ENCODE peak calls at places on chromosomes 1 and 21, in five cellular contexts. One of them, this sample, is unnamed.

GRCh38 chr21:43899307-43900077 is 34.5 kb downstream of the AGPAT3 start:
- DNase-seq in IMR-90: no peak
- DNase-seq in H1: no peak
- DNase-seq in neuronal stem cell: no peak
- DNase-seq in H9: no peak
- DNase-seq in this sample: no peak

GRCh38 chr1:2412773-2413494 is 570 bp upstream of the PEX10 start:
- DNase-seq in H1: no peak
- DNase-seq in neuronal stem cell: no peak
- DNase-seq in IMR-90: peak
- DNase-seq in H9: no peak
- DNase-seq in this sample: peak

GRCh38 chr1:231925864-231926263 is 299.3 kb downstream of the DISC1 start:
- DNase-seq in neuronal stem cell: no peak
- DNase-seq in IMR-90: no peak
- DNase-seq in H9: no peak
- DNase-seq in H1: no peak
- DNase-seq in this sample: no peak

GRCh38 chr1:32695098-32695904 is 7.3 kb downstream of the SYNC start:
- DNase-seq in H9: no peak
- DNase-seq in IMR-90: peak
- DNase-seq in neuronal stem cell: no peak
- DNase-seq in H1: no peak
- DNase-seq in this sample: peak

GRCh38 chr1:91623020-91623419 is 122.4 kb downstream of the CDC7 start:
- DNase-seq in IMR-90: no peak
- DNase-seq in H9: no peak
- DNase-seq in neuronal stem cell: no peak
- DNase-seq in H1: no peak
- DNase-seq in this sample: no peak

GRCh38 chr1:9542425-9542824 is 3.2 kb downstream of the SLC25A33 start:
- DNase-seq in H9: no peak
- DNase-seq in IMR-90: peak
- DNase-seq in H1: no peak
- DNase-seq in neuronal stem cell: no peak
- DNase-seq in this sample: peak

GRCh38 chr1:30322859-30323257 is 400.5 kb downstream of the MATN1 start:
- DNase-seq in H1: peak
- DNase-seq in IMR-90: no peak
- DNase-seq in neuronal stem cell: no peak
- DNase-seq in H9: peak
- DNase-seq in this sample: no peak

GRCh38 chr1:95281781-95282495 is 47.9 kb downstream of the RWDD3 start:
- DNase-seq in H9: no peak
- DNase-seq in IMR-90: no peak
- DNase-seq in H1: no peak
- DNase-seq in neuronal stem cell: no peak
- DNase-seq in this sample: no peak

GRCh38 chr1:2113620-2114135 is 63.5 kb downstream of the PRKCZ start:
- DNase-seq in H9: no peak
- DNase-seq in neuronal stem cell: no peak
- DNase-seq in IMR-90: no peak
- DNase-seq in H1: no peak
- DNase-seq in this sample: no peak

GRCh38 chr1:248804771-248805681 is 20.7 kb downstream of the SH3BP5L start:
- DNase-seq in neuronal stem cell: no peak
- DNase-seq in H1: no peak
- DNase-seq in IMR-90: no peak
- DNase-seq in H9: no peak
- DNase-seq in this sample: no peak

GRCh38 chr1:18668750-18669404 is 38.2 kb downstream of the PAX7 start:
- DNase-seq in H1: no peak
- DNase-seq in IMR-90: no peak
- DNase-seq in H9: no peak
- DNase-seq in neuronal stem cell: no peak
- DNase-seq in this sample: no peak

GRCh38 chr1:189899686-189900495 is 577.8 kb downstream of the BRINP3 start:
- DNase-seq in neuronal stem cell: peak
- DNase-seq in H9: peak
- DNase-seq in IMR-90: no peak
- DNase-seq in H1: no peak
- DNase-seq in this sample: no peak

GRCh38 chr1:200082329-200082728 is 54.8 kb downstream of the NR5A2 start:
- DNase-seq in IMR-90: peak
- DNase-seq in H9: no peak
- DNase-seq in neuronal stem cell: no peak
- DNase-seq in H1: no peak
- DNase-seq in this sample: no peak

GRCh38 chr21:45994086-45994661 is 12.6 kb downstream of the COL6A1 start:
- DNase-seq in H9: no peak
- DNase-seq in neuronal stem cell: no peak
- DNase-seq in IMR-90: no peak
- DNase-seq in H1: no peak
- DNase-seq in this sample: no peak

GRCh38 chr1:225776294-225776693 is 1.3 kb upstream of the SRP9 start:
- DNase-seq in neuronal stem cell: no peak
- DNase-seq in H9: no peak
- DNase-seq in IMR-90: no peak
- DNase-seq in H1: no peak
- DNase-seq in this sample: no peak

GRCh38 chr1:229410692-229411433 is 23.0 kb downstream of the ACTA1 start:
- DNase-seq in H1: no peak
- DNase-seq in H9: peak
- DNase-seq in IMR-90: peak
- DNase-seq in neuronal stem cell: no peak
- DNase-seq in this sample: peak

GRCh38 chr1:84078824-84079167 is 65.3 kb upstream of the PRKACB start:
- DNase-seq in IMR-90: no peak
- DNase-seq in H9: no peak
- DNase-seq in H1: no peak
- DNase-seq in neuronal stem cell: no peak
- DNase-seq in this sample: no peak

GRCh38 chr21:18114735-18115134 is 129.9 kb upstream of the CHODL start:
- DNase-seq in H1: no peak
- DNase-seq in neuronal stem cell: no peak
- DNase-seq in H9: no peak
- DNase-seq in IMR-90: no peak
- DNase-seq in this sample: peak

GRCh38 chr21:35254752-35255138 is 205.6 kb upstream of the RUNX1 start:
- DNase-seq in IMR-90: no peak
- DNase-seq in neuronal stem cell: no peak
- DNase-seq in H1: no peak
- DNase-seq in H9: no peak
- DNase-seq in this sample: no peak

GRCh38 chr1:181089017-181089776 is 697 bp downstream of the IER5 start:
- DNase-seq in IMR-90: no peak
- DNase-seq in neuronal stem cell: no peak
- DNase-seq in H9: no peak
- DNase-seq in H1: no peak
- DNase-seq in this sample: no peak

GRCh38 chr1:173470608-173471007 is 6.5 kb upstream of the PRDX6 start:
- DNase-seq in neuronal stem cell: no peak
- DNase-seq in IMR-90: no peak
- DNase-seq in H9: no peak
- DNase-seq in H1: no peak
- DNase-seq in this sample: no peak

GRCh38 chr1:26471201-26471497 is 1.1 kb upstream of the HMGN2 start:
- DNase-seq in H1: no peak
- DNase-seq in neuronal stem cell: no peak
- DNase-seq in IMR-90: no peak
- DNase-seq in H9: no peak
- DNase-seq in this sample: no peak

GRCh38 chr1:245856944-245857531 is 650.0 kb downstream of the SMYD3 start:
- DNase-seq in neuronal stem cell: no peak
- DNase-seq in IMR-90: peak
- DNase-seq in H1: no peak
- DNase-seq in H9: no peak
- DNase-seq in this sample: peak

GRCh38 chr1:203351037-203351625 is at the start of gene FMOD:
- DNase-seq in H9: peak
- DNase-seq in IMR-90: peak
- DNase-seq in H1: no peak
- DNase-seq in neuronal stem cell: no peak
- DNase-seq in this sample: peak

GRCh38 chr21:41828884-41829360 is 50.2 kb downstream of the PRDM15 start:
- DNase-seq in IMR-90: no peak
- DNase-seq in neuronal stem cell: no peak
- DNase-seq in H1: no peak
- DNase-seq in H9: no peak
- DNase-seq in this sample: no peak

GRCh38 chr1:43477716-43478115 is 24.0 kb upstream of the HYI start:
- DNase-seq in H9: no peak
- DNase-seq in H1: no peak
- DNase-seq in neuronal stem cell: no peak
- DNase-seq in IMR-90: no peak
- DNase-seq in this sample: no peak

GRCh38 chr1:119327436-119328155 is 41.0 kb upstream of the HAO2 start:
- DNase-seq in IMR-90: no peak
- DNase-seq in H9: peak
- DNase-seq in H1: peak
- DNase-seq in neuronal stem cell: peak
- DNase-seq in this sample: peak

GRCh38 chr1:53585116-53585515 is 125.9 kb downstream of the DMRTB1 start:
- DNase-seq in neuronal stem cell: no peak
- DNase-seq in H9: peak
- DNase-seq in H1: no peak
- DNase-seq in IMR-90: peak
- DNase-seq in this sample: peak

GRCh38 chr1:6599141-6599975 is 3.3 kb downstream of the KLHL21 start:
- DNase-seq in H9: no peak
- DNase-seq in neuronal stem cell: no peak
- DNase-seq in H1: no peak
- DNase-seq in IMR-90: no peak
- DNase-seq in this sample: no peak

DNA sequence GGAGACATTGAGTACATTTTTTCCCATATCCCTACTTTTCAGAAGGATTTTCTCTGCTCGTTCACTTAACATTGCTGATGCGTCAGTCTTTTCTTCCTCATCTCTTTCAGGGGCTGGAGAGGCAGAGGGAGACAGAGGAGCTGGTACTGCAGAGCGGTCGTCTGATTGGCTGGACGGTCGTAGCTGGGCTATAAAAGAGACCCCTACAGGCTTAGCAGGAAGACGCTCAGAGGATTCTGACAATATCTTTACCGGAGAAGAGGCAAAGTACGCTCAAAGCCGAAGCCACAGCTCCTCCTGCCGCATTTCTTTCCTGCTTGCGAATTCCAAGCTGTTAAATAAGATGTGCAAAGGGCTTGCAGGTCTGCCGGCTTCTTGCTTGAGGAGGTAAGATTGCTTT is at the start of gene RGS4:
- DNase-seq in H9: peak
- DNase-seq in IMR-90: peak
- DNase-seq in H1: peak
- DNase-seq in neuronal stem cell: peak
- DNase-seq in this sample: peak
- H2BK15ac ChIP-seq in H9: no peak
- H2BK15ac ChIP-seq in IMR-90: no peak
- H2BK15ac ChIP-seq in H1: no peak
- H2BK15ac ChIP-seq in neuronal stem cell: no peak
- H2BK15ac ChIP-seq in this sample: no peak

DNA sequence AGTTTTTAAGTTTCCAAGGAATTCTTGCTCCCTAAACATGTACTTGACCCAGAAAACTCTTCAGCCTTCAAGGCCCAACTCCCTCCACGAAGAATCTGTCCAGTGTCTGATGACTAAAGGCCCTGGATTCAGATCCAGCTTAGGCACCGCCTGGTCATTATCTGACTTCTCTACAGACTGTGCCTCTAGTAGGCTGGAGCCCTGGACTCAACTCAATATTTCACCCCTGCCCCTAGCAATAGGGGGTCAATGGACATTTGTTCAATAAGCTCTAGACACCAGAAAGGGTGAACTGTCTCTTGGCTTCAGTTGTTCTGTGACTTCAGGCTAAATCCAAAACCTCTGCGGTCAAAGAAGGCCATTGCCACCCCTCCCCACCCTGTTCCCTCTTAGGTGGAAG is 34.5 kb downstream of the NUAK2 start:
- DNase-seq in neuronal stem cell: no peak
- DNase-seq in H9: no peak
- DNase-seq in H1: no peak
- DNase-seq in IMR-90: no peak
- DNase-seq in this sample: no peak
- H4K91ac ChIP-seq in neuronal stem cell: no peak
- H4K91ac ChIP-seq in H9: no peak
- H4K91ac ChIP-seq in H1: peak
- H4K91ac ChIP-seq in IMR-90: peak
- H4K91ac ChIP-seq in this sample: no peak

GRCh38 chr1:209367031-209367813 is 216.3 kb upstream of the CAMK1G start:
- DNase-seq in H1: no peak
- DNase-seq in neuronal stem cell: no peak
- DNase-seq in H9: no peak
- DNase-seq in IMR-90: peak
- DNase-seq in this sample: no peak
- H2BK15ac ChIP-seq in H1: no peak
- H2BK15ac ChIP-seq in neuronal stem cell: no peak
- H2BK15ac ChIP-seq in H9: no peak
- H2BK15ac ChIP-seq in IMR-90: no peak
- H2BK15ac ChIP-seq in this sample: no peak

GRCh38 chr1:109256085-109256484 is 6.7 kb downstream of the CELSR2 start:
- DNase-seq in H9: no peak
- DNase-seq in neuronal stem cell: no peak
- DNase-seq in IMR-90: no peak
- DNase-seq in H1: no peak
- DNase-seq in this sample: no peak
- H4K91ac ChIP-seq in H9: no peak
- H4K91ac ChIP-seq in neuronal stem cell: no peak
- H4K91ac ChIP-seq in IMR-90: no peak
- H4K91ac ChIP-seq in H1: no peak
- H4K91ac ChIP-seq in this sample: no peak